ENCODE peak calls at places on chromosomes 2 and 18, in four cellular contexts. One of them, this sample, is unnamed. For H3K4me1, the result is how much of the 10 kb centered on the place peaks cover.

GRCh38 chr2:59233910-59234309 is 992.8 kb upstream of the FANCL start:
- DNase-seq in GM12878: no peak
- DNase-seq in H1: no peak
- DNase-seq in SK-N-SH: no peak
- DNase-seq in this sample: no peak

GRCh38 chr2:55156326-55156725 is 75.8 kb downstream of the CLHC1 start:
- DNase-seq in GM12878: no peak
- DNase-seq in H1: no peak
- DNase-seq in SK-N-SH: no peak
- DNase-seq in this sample: no peak

GRCh38 chr2:161044095-161044874 is 115.9 kb upstream of the TANK start:
- DNase-seq in GM12878: no peak
- DNase-seq in H1: no peak
- DNase-seq in SK-N-SH: no peak
- DNase-seq in this sample: no peak

GRCh38 chr2:39782591-39782990 is 3.5 kb upstream of the THUMPD2 start:
- DNase-seq in GM12878: no peak
- DNase-seq in H1: no peak
- DNase-seq in SK-N-SH: no peak
- DNase-seq in this sample: no peak

GRCh38 chr2:20595439-20596192 is 55.3 kb downstream of the HS1BP3 start:
- DNase-seq in GM12878: peak
- DNase-seq in H1: no peak
- DNase-seq in SK-N-SH: no peak
- DNase-seq in this sample: no peak

GRCh38 chr2:63818276-63818675 is 23.4 kb upstream of the UGP2 start:
- DNase-seq in GM12878: no peak
- DNase-seq in H1: no peak
- DNase-seq in SK-N-SH: no peak
- DNase-seq in this sample: no peak

GRCh38 chr18:36772339-36772738 is 56.5 kb downstream of the TPGS2 start:
- DNase-seq in GM12878: no peak
- DNase-seq in H1: no peak
- DNase-seq in SK-N-SH: no peak
- DNase-seq in this sample: no peak

GRCh38 chr2:100257939-100258338 is 64.4 kb downstream of the LONRF2 start:
- DNase-seq in GM12878: no peak
- DNase-seq in H1: no peak
- DNase-seq in SK-N-SH: no peak
- DNase-seq in this sample: no peak

GRCh38 chr2:45938649-45939511 is 287.4 kb downstream of the PRKCE start:
- DNase-seq in GM12878: no peak
- DNase-seq in H1: no peak
- DNase-seq in SK-N-SH: no peak
- DNase-seq in this sample: no peak

GRCh38 chr2:168336786-168337388 is 89.5 kb upstream of the STK39 start:
- DNase-seq in GM12878: no peak
- DNase-seq in H1: peak
- DNase-seq in SK-N-SH: no peak
- DNase-seq in this sample: no peak

GRCh38 chr2:147548453-147548852 is 296.4 kb upstream of the ACVR2A start:
- DNase-seq in GM12878: no peak
- DNase-seq in H1: no peak
- DNase-seq in SK-N-SH: no peak
- DNase-seq in this sample: no peak

GRCh38 chr2:18545384-18545783 is 15.1 kb downstream of the RDH14 start:
- DNase-seq in GM12878: no peak
- DNase-seq in H1: no peak
- DNase-seq in SK-N-SH: no peak
- DNase-seq in this sample: no peak

GRCh38 chr2:217218269-217219140 is 358.6 kb upstream of the TNP1 start:
- DNase-seq in GM12878: no peak
- DNase-seq in H1: no peak
- DNase-seq in SK-N-SH: no peak
- DNase-seq in this sample: peak

GRCh38 chr2:230905448-230906430 is 19.3 kb downstream of the GPR55 start:
- DNase-seq in GM12878: no peak
- DNase-seq in H1: no peak
- DNase-seq in SK-N-SH: no peak
- DNase-seq in this sample: no peak

GRCh38 chr2:230798769-230799399 is 65.9 kb upstream of the ITM2C start:
- DNase-seq in GM12878: no peak
- DNase-seq in H1: no peak
- DNase-seq in SK-N-SH: peak
- DNase-seq in this sample: peak

GRCh38 chr2:157466764-157467163 is 22.9 kb upstream of the CYTIP start:
- DNase-seq in GM12878: no peak
- DNase-seq in H1: no peak
- DNase-seq in SK-N-SH: no peak
- DNase-seq in this sample: no peak

GRCh38 chr18:51654441-51655326 is 457.2 kb upstream of the MEX3C start:
- DNase-seq in GM12878: no peak
- DNase-seq in H1: no peak
- DNase-seq in SK-N-SH: no peak
- DNase-seq in this sample: no peak

GRCh38 chr2:60806988-60807681 is 51.1 kb downstream of the PAPOLG start:
- DNase-seq in GM12878: peak
- DNase-seq in H1: no peak
- DNase-seq in SK-N-SH: peak
- DNase-seq in this sample: peak

GRCh38 chr2:217950401-217950871 is 52.4 kb downstream of the TNS1 start:
- DNase-seq in GM12878: no peak
- DNase-seq in H1: no peak
- DNase-seq in SK-N-SH: no peak
- DNase-seq in this sample: no peak

GRCh38 chr18:51194604-51195003 is 2.9 kb downstream of the MEX3C start:
- DNase-seq in GM12878: no peak
- DNase-seq in H1: no peak
- DNase-seq in SK-N-SH: no peak
- DNase-seq in this sample: no peak

GRCh38 chr18:39945076-39945475 is 2010.0 kb upstream of the PIK3C3 start:
- DNase-seq in GM12878: no peak
- DNase-seq in H1: no peak
- DNase-seq in SK-N-SH: no peak
- DNase-seq in this sample: no peak

GRCh38 chr2:174263989-174264388 is 15.7 kb upstream of the OLA1 start:
- DNase-seq in GM12878: no peak
- DNase-seq in H1: no peak
- DNase-seq in SK-N-SH: no peak
- DNase-seq in this sample: no peak

GRCh38 chr2:2516386-2516785 is 185.3 kb upstream of the MYT1L start:
- DNase-seq in GM12878: no peak
- DNase-seq in H1: no peak
- DNase-seq in SK-N-SH: no peak
- DNase-seq in this sample: no peak

GRCh38 chr2:65922794-65923193 is 490.4 kb upstream of the SPRED2 start:
- DNase-seq in GM12878: no peak
- DNase-seq in H1: no peak
- DNase-seq in SK-N-SH: no peak
- DNase-seq in this sample: no peak

GRCh38 chr2:122980672-122981071 is 1044.4 kb upstream of the CNTNAP5 start:
- DNase-seq in GM12878: no peak
- DNase-seq in H1: no peak
- DNase-seq in SK-N-SH: no peak
- DNase-seq in this sample: no peak

GRCh38 chr2:122988395-122989221 is 1036.5 kb upstream of the CNTNAP5 start:
- DNase-seq in GM12878: no peak
- DNase-seq in H1: no peak
- DNase-seq in SK-N-SH: no peak
- DNase-seq in this sample: no peak

GRCh38 chr2:165401285-165401852 is 68.1 kb upstream of the CSRNP3 start:
- DNase-seq in GM12878: peak
- DNase-seq in H1: no peak
- DNase-seq in SK-N-SH: peak
- DNase-seq in this sample: peak

GRCh38 chr2:66982766-66983165 is 414.4 kb upstream of the ETAA1 start:
- DNase-seq in GM12878: no peak
- DNase-seq in H1: no peak
- DNase-seq in SK-N-SH: no peak
- DNase-seq in this sample: no peak

GRCh38 chr2:207766697-207767460 is 2.8 kb downstream of the FZD5 start:
- DNase-seq in GM12878: no peak
- DNase-seq in H1: no peak
- DNase-seq in SK-N-SH: no peak
- DNase-seq in this sample: no peak

GRCh38 chr2:119283873-119284331 is 60.3 kb downstream of the STEAP3 start:
- DNase-seq in GM12878: no peak
- DNase-seq in H1: no peak
- DNase-seq in SK-N-SH: no peak
- DNase-seq in this sample: no peak

GRCh38 chr2:42951263-42951938 is 159.0 kb upstream of the HAAO start:
- DNase-seq in GM12878: no peak
- DNase-seq in H1: no peak
- DNase-seq in SK-N-SH: no peak
- DNase-seq in this sample: no peak

DNA sequence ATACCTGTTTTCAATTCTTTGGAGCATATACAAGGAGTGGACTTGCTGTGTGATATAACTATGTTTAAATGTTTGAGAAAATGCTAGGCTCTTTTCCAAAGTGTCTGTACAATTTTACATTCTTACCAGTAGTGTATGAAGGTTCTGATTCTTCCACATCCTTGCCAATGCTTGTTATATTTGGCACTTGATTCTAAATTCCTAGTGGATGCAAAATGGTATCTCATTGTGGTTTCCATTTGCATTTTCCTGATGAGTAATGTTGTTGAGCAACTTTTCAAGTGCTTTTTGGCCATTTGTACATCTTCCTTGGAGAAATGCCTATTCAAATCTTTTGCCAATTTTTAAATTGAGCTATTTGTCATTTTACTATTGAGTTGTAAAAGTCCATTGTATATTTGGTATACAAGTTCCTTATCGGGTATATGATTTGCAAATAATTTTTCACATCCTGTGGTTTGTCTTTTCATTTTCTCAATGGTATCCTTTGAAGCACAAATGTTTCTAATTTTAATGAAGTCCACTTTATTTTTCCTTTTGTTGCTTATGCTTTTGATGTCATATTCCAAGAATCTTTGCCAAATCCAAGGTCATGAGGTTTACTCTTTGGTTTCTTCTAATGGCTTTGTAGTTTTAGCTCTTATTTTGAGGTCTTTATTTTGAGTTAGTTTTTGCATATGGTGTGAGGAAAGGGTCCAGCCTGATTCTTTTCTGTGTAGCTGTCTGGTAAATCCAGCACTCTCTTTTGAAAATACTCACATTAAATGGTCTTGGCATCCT is 33.2 kb upstream of the CWC22 start:
- DNase-seq in GM12878: no peak
- DNase-seq in H1: no peak
- DNase-seq in SK-N-SH: no peak
- DNase-seq in this sample: no peak
- TF ChIP-seq NRF1 in GM12878: no peak
- TF ChIP-seq NRF1 in H1: no peak
- TF ChIP-seq NRF1 in SK-N-SH: no peak
- TF ChIP-seq NRF1 in this sample: no peak

GRCh38 chr2:10330700-10331032 is 28.0 kb downstream of the HPCAL1 start:
- DNase-seq in GM12878: no peak
- DNase-seq in H1: no peak
- DNase-seq in SK-N-SH: no peak
- DNase-seq in this sample: no peak

GRCh38 chr2:10329584-10329879 is 26.8 kb downstream of the HPCAL1 start:
- DNase-seq in GM12878: no peak
- DNase-seq in H1: no peak
- DNase-seq in SK-N-SH: no peak
- DNase-seq in this sample: no peak

GRCh38 chr2:10329880-10330699 is 27.4 kb downstream of the HPCAL1 start:
- DNase-seq in GM12878: no peak
- DNase-seq in H1: no peak
- DNase-seq in SK-N-SH: no peak
- DNase-seq in this sample: no peak

GRCh38 chr2:10327896-10328666 is 25.4 kb downstream of the HPCAL1 start:
- DNase-seq in GM12878: no peak
- DNase-seq in H1: no peak
- DNase-seq in SK-N-SH: no peak
- DNase-seq in this sample: no peak

GRCh38 chr2:10328667-10329583 is 26.2 kb downstream of the HPCAL1 start:
- DNase-seq in GM12878: no peak
- DNase-seq in H1: no peak
- DNase-seq in SK-N-SH: no peak
- DNase-seq in this sample: no peak
- H3K9ac ChIP-seq in GM12878: no peak
- H3K9ac ChIP-seq in H1: no peak
- H3K9ac ChIP-seq in SK-N-SH: no peak
- H3K9ac ChIP-seq in this sample: peak

DNA sequence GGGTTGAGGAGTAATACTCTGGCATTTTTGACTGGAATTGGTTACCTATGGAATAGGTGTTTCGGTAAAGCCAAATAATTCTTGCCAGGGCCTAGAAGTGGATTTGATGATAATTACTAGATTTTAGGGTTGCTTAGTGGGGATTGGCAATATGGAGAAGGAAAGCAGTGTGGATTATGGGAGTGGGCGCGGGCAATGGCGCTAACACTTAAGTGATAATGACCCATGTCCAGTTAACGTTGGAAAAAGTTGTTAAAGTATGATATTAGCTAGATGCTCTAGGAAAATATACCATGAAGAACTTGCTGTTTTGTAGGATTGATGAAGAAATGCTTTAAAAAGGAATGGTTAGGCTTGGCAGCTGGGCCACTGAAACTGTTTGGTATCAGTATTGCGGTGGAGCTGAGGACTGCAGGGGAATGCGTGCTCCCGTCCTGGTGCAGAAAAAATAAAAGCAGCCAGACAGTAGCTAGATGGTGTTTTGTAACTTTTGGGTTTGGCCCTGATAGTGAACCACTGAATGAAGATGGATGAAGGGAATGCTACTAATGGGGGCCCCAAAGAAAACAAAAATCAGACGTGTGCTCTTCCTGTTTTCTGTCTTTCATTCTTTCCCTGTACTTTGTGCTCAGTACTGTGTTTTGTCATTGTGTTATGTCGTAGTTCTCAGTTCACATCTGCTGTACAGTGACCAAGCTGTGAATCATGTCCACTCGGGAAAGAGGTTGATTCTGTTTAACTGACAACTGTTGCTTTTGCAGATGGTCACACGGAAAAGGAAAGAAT is 937 bp downstream of the INSIG2 start:
- DNase-seq in GM12878: no peak
- DNase-seq in H1: no peak
- DNase-seq in SK-N-SH: peak
- DNase-seq in this sample: peak
- H3K4me1 ChIP-seq in GM12878: under half
- H3K4me1 ChIP-seq in H1: under half
- H3K4me1 ChIP-seq in SK-N-SH: under half
- H3K4me1 ChIP-seq in this sample: under half

DNA sequence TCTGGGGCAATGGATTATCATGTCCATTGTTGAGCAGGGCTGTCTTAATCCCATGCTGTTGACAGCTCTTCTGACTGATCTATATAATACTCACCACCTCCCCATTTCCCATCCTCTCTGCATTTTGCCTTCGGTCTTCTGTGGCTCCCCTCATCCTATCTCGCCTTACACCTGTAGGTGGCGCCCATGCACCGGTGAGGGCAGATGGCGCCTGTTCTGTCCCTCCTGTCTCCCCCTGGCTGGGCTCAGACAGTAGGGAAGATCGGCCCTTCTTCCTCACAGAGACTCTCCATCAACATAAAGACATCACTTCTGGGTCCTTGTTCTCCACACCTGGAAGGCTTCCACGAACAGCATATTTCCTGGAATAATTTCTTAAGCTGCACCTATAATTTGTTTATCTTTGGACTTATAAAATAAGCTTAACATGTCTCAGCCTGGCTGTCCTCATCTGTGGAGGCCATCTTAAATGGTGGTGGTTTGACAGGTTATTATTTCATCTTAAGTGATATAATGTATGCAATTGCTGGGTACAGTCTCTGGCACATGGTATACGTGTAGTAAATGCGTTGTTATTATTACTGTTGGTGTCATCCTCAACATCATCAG is 10.9 kb upstream of the CDH20 start:
- DNase-seq in GM12878: no peak
- DNase-seq in H1: no peak
- DNase-seq in SK-N-SH: peak
- DNase-seq in this sample: peak
- TF ChIP-seq NRF1 in GM12878: no peak
- TF ChIP-seq NRF1 in H1: no peak
- TF ChIP-seq NRF1 in SK-N-SH: no peak
- TF ChIP-seq NRF1 in this sample: no peak